ENCODE peak calls at places on chromosomes 13 and 19, in eight cellular contexts. One of them, this sample, is unnamed.

GRCh38 chr13:39612023-39612637 is 9.1 kb upstream of the LHFPL6 start:
- DNase-seq in effector CD4-positive, alpha-beta T cell: peak; percentile 57
- DNase-seq in activated effector memory CD4-positive, alpha-beta T cell treated with Interleukin-2 at 50 U/mL for 16 hours: no peak
- DNase-seq in stimulated activated CD4-positive, alpha-beta T cell treated with anti-CD3 and anti-CD28 coated beads, Interleukin-4, amount 100 ng/mL, for 24 hours: peak; percentile 75
- DNase-seq in esophagus squamous epithelium: no peak
- DNase-seq in foreskin fibroblast: peak; percentile 83
- DNase-seq in activated CD4-positive, CD25-positive, alpha-beta regulatory T cell treated with anti-CD3 and anti-CD28 coated beads, Interleukin-2, amount 50 U/mL, for 16 hours: peak; percentile 42
- DNase-seq in RCC 7860: peak; percentile 43
- DNase-seq in this sample: peak; percentile 57

GRCh38 chr13:73075546-73075945 is 16.7 kb downstream of the KLF5 start:
- DNase-seq in effector CD4-positive, alpha-beta T cell: no peak
- DNase-seq in activated effector memory CD4-positive, alpha-beta T cell treated with Interleukin-2 at 50 U/mL for 16 hours: no peak
- DNase-seq in stimulated activated CD4-positive, alpha-beta T cell treated with anti-CD3 and anti-CD28 coated beads, Interleukin-4, amount 100 ng/mL, for 24 hours: no peak
- DNase-seq in esophagus squamous epithelium: no peak
- DNase-seq in foreskin fibroblast: no peak
- DNase-seq in activated CD4-positive, CD25-positive, alpha-beta regulatory T cell treated with anti-CD3 and anti-CD28 coated beads, Interleukin-2, amount 50 U/mL, for 16 hours: no peak
- DNase-seq in RCC 7860: no peak
- DNase-seq in this sample: no peak

GRCh38 chr13:80132741-80133601 is 208.0 kb downstream of the SPRY2 start:
- DNase-seq in effector CD4-positive, alpha-beta T cell: no peak
- DNase-seq in activated effector memory CD4-positive, alpha-beta T cell treated with Interleukin-2 at 50 U/mL for 16 hours: no peak
- DNase-seq in stimulated activated CD4-positive, alpha-beta T cell treated with anti-CD3 and anti-CD28 coated beads, Interleukin-4, amount 100 ng/mL, for 24 hours: no peak
- DNase-seq in esophagus squamous epithelium: no peak
- DNase-seq in foreskin fibroblast: peak; percentile 78
- DNase-seq in activated CD4-positive, CD25-positive, alpha-beta regulatory T cell treated with anti-CD3 and anti-CD28 coated beads, Interleukin-2, amount 50 U/mL, for 16 hours: no peak
- DNase-seq in RCC 7860: no peak
- DNase-seq in this sample: no peak

GRCh38 chr13:94599877-94600276 is 1.8 kb upstream of the GPR180 start:
- DNase-seq in effector CD4-positive, alpha-beta T cell: no peak
- DNase-seq in activated effector memory CD4-positive, alpha-beta T cell treated with Interleukin-2 at 50 U/mL for 16 hours: no peak
- DNase-seq in stimulated activated CD4-positive, alpha-beta T cell treated with anti-CD3 and anti-CD28 coated beads, Interleukin-4, amount 100 ng/mL, for 24 hours: no peak
- DNase-seq in esophagus squamous epithelium: no peak
- DNase-seq in foreskin fibroblast: no peak
- DNase-seq in activated CD4-positive, CD25-positive, alpha-beta regulatory T cell treated with anti-CD3 and anti-CD28 coated beads, Interleukin-2, amount 50 U/mL, for 16 hours: no peak
- DNase-seq in RCC 7860: no peak
- DNase-seq in this sample: no peak

GRCh38 chr19:6731822-6732221 is 5.6 kb downstream of the GPR108 start:
- DNase-seq in effector CD4-positive, alpha-beta T cell: no peak
- DNase-seq in activated effector memory CD4-positive, alpha-beta T cell treated with Interleukin-2 at 50 U/mL for 16 hours: no peak
- DNase-seq in stimulated activated CD4-positive, alpha-beta T cell treated with anti-CD3 and anti-CD28 coated beads, Interleukin-4, amount 100 ng/mL, for 24 hours: no peak
- DNase-seq in esophagus squamous epithelium: no peak
- DNase-seq in foreskin fibroblast: no peak
- DNase-seq in activated CD4-positive, CD25-positive, alpha-beta regulatory T cell treated with anti-CD3 and anti-CD28 coated beads, Interleukin-2, amount 50 U/mL, for 16 hours: no peak
- DNase-seq in RCC 7860: no peak
- DNase-seq in this sample: no peak

GRCh38 chr19:33551676-33552075 is 30.1 kb upstream of the PEPD start:
- DNase-seq in effector CD4-positive, alpha-beta T cell: no peak
- DNase-seq in activated effector memory CD4-positive, alpha-beta T cell treated with Interleukin-2 at 50 U/mL for 16 hours: no peak
- DNase-seq in stimulated activated CD4-positive, alpha-beta T cell treated with anti-CD3 and anti-CD28 coated beads, Interleukin-4, amount 100 ng/mL, for 24 hours: no peak
- DNase-seq in esophagus squamous epithelium: no peak
- DNase-seq in foreskin fibroblast: no peak
- DNase-seq in activated CD4-positive, CD25-positive, alpha-beta regulatory T cell treated with anti-CD3 and anti-CD28 coated beads, Interleukin-2, amount 50 U/mL, for 16 hours: no peak
- DNase-seq in RCC 7860: no peak
- DNase-seq in this sample: no peak

GRCh38 chr13:23579886-23580706 is 9.9 kb downstream of the TNFRSF19 start:
- DNase-seq in effector CD4-positive, alpha-beta T cell: no peak
- DNase-seq in activated effector memory CD4-positive, alpha-beta T cell treated with Interleukin-2 at 50 U/mL for 16 hours: no peak
- DNase-seq in stimulated activated CD4-positive, alpha-beta T cell treated with anti-CD3 and anti-CD28 coated beads, Interleukin-4, amount 100 ng/mL, for 24 hours: no peak
- DNase-seq in esophagus squamous epithelium: no peak
- DNase-seq in foreskin fibroblast: peak; percentile 58
- DNase-seq in activated CD4-positive, CD25-positive, alpha-beta regulatory T cell treated with anti-CD3 and anti-CD28 coated beads, Interleukin-2, amount 50 U/mL, for 16 hours: no peak
- DNase-seq in RCC 7860: no peak
- DNase-seq in this sample: no peak

GRCh38 chr19:45098521-45099464 is 5.8 kb downstream of the PPP1R37 start:
- DNase-seq in effector CD4-positive, alpha-beta T cell: no peak
- DNase-seq in activated effector memory CD4-positive, alpha-beta T cell treated with Interleukin-2 at 50 U/mL for 16 hours: no peak
- DNase-seq in stimulated activated CD4-positive, alpha-beta T cell treated with anti-CD3 and anti-CD28 coated beads, Interleukin-4, amount 100 ng/mL, for 24 hours: no peak
- DNase-seq in esophagus squamous epithelium: no peak
- DNase-seq in foreskin fibroblast: peak; percentile 45
- DNase-seq in activated CD4-positive, CD25-positive, alpha-beta regulatory T cell treated with anti-CD3 and anti-CD28 coated beads, Interleukin-2, amount 50 U/mL, for 16 hours: no peak
- DNase-seq in RCC 7860: no peak
- DNase-seq in this sample: no peak

GRCh38 chr13:41514853-41515395 is 57.6 kb downstream of the RGCC start:
- DNase-seq in effector CD4-positive, alpha-beta T cell: no peak
- DNase-seq in activated effector memory CD4-positive, alpha-beta T cell treated with Interleukin-2 at 50 U/mL for 16 hours: no peak
- DNase-seq in stimulated activated CD4-positive, alpha-beta T cell treated with anti-CD3 and anti-CD28 coated beads, Interleukin-4, amount 100 ng/mL, for 24 hours: no peak
- DNase-seq in esophagus squamous epithelium: no peak
- DNase-seq in foreskin fibroblast: no peak
- DNase-seq in activated CD4-positive, CD25-positive, alpha-beta regulatory T cell treated with anti-CD3 and anti-CD28 coated beads, Interleukin-2, amount 50 U/mL, for 16 hours: no peak
- DNase-seq in RCC 7860: no peak
- DNase-seq in this sample: no peak

GRCh38 chr13:106558527-106558926 is 9.4 kb downstream of the ARGLU1 start:
- DNase-seq in effector CD4-positive, alpha-beta T cell: no peak
- DNase-seq in activated effector memory CD4-positive, alpha-beta T cell treated with Interleukin-2 at 50 U/mL for 16 hours: no peak
- DNase-seq in stimulated activated CD4-positive, alpha-beta T cell treated with anti-CD3 and anti-CD28 coated beads, Interleukin-4, amount 100 ng/mL, for 24 hours: no peak
- DNase-seq in esophagus squamous epithelium: no peak
- DNase-seq in foreskin fibroblast: no peak
- DNase-seq in activated CD4-positive, CD25-positive, alpha-beta regulatory T cell treated with anti-CD3 and anti-CD28 coated beads, Interleukin-2, amount 50 U/mL, for 16 hours: no peak
- DNase-seq in RCC 7860: no peak
- DNase-seq in this sample: no peak

GRCh38 chr13:85316501-85316900 is 482.7 kb downstream of the SLITRK6 start:
- DNase-seq in effector CD4-positive, alpha-beta T cell: no peak
- DNase-seq in activated effector memory CD4-positive, alpha-beta T cell treated with Interleukin-2 at 50 U/mL for 16 hours: no peak
- DNase-seq in stimulated activated CD4-positive, alpha-beta T cell treated with anti-CD3 and anti-CD28 coated beads, Interleukin-4, amount 100 ng/mL, for 24 hours: no peak
- DNase-seq in esophagus squamous epithelium: no peak
- DNase-seq in foreskin fibroblast: no peak
- DNase-seq in activated CD4-positive, CD25-positive, alpha-beta regulatory T cell treated with anti-CD3 and anti-CD28 coated beads, Interleukin-2, amount 50 U/mL, for 16 hours: no peak
- DNase-seq in RCC 7860: no peak
- DNase-seq in this sample: no peak

GRCh38 chr13:111901301-111901905 is 165.5 kb upstream of the SOX1 start:
- DNase-seq in effector CD4-positive, alpha-beta T cell: no peak
- DNase-seq in activated effector memory CD4-positive, alpha-beta T cell treated with Interleukin-2 at 50 U/mL for 16 hours: no peak
- DNase-seq in stimulated activated CD4-positive, alpha-beta T cell treated with anti-CD3 and anti-CD28 coated beads, Interleukin-4, amount 100 ng/mL, for 24 hours: no peak
- DNase-seq in esophagus squamous epithelium: no peak
- DNase-seq in foreskin fibroblast: no peak
- DNase-seq in activated CD4-positive, CD25-positive, alpha-beta regulatory T cell treated with anti-CD3 and anti-CD28 coated beads, Interleukin-2, amount 50 U/mL, for 16 hours: no peak
- DNase-seq in RCC 7860: no peak
- DNase-seq in this sample: no peak

GRCh38 chr19:15015946-15016542 is 33.2 kb upstream of the CASP14 start:
- DNase-seq in effector CD4-positive, alpha-beta T cell: no peak
- DNase-seq in activated effector memory CD4-positive, alpha-beta T cell treated with Interleukin-2 at 50 U/mL for 16 hours: no peak
- DNase-seq in stimulated activated CD4-positive, alpha-beta T cell treated with anti-CD3 and anti-CD28 coated beads, Interleukin-4, amount 100 ng/mL, for 24 hours: no peak
- DNase-seq in esophagus squamous epithelium: no peak
- DNase-seq in foreskin fibroblast: peak; percentile 5
- DNase-seq in activated CD4-positive, CD25-positive, alpha-beta regulatory T cell treated with anti-CD3 and anti-CD28 coated beads, Interleukin-2, amount 50 U/mL, for 16 hours: no peak
- DNase-seq in RCC 7860: no peak
- DNase-seq in this sample: no peak

GRCh38 chr19:966481-967088 is 17.6 kb upstream of the WDR18 start:
- DNase-seq in effector CD4-positive, alpha-beta T cell: no peak
- DNase-seq in activated effector memory CD4-positive, alpha-beta T cell treated with Interleukin-2 at 50 U/mL for 16 hours: no peak
- DNase-seq in stimulated activated CD4-positive, alpha-beta T cell treated with anti-CD3 and anti-CD28 coated beads, Interleukin-4, amount 100 ng/mL, for 24 hours: no peak
- DNase-seq in esophagus squamous epithelium: no peak
- DNase-seq in foreskin fibroblast: no peak
- DNase-seq in activated CD4-positive, CD25-positive, alpha-beta regulatory T cell treated with anti-CD3 and anti-CD28 coated beads, Interleukin-2, amount 50 U/mL, for 16 hours: no peak
- DNase-seq in RCC 7860: no peak
- DNase-seq in this sample: no peak

GRCh38 chr13:91369432-91369831 is 21.9 kb downstream of the MIR17HG start:
- DNase-seq in effector CD4-positive, alpha-beta T cell: no peak
- DNase-seq in activated effector memory CD4-positive, alpha-beta T cell treated with Interleukin-2 at 50 U/mL for 16 hours: no peak
- DNase-seq in stimulated activated CD4-positive, alpha-beta T cell treated with anti-CD3 and anti-CD28 coated beads, Interleukin-4, amount 100 ng/mL, for 24 hours: peak; percentile 42
- DNase-seq in esophagus squamous epithelium: no peak
- DNase-seq in foreskin fibroblast: peak; percentile 35
- DNase-seq in activated CD4-positive, CD25-positive, alpha-beta regulatory T cell treated with anti-CD3 and anti-CD28 coated beads, Interleukin-2, amount 50 U/mL, for 16 hours: no peak
- DNase-seq in RCC 7860: peak; percentile 14
- DNase-seq in this sample: no peak

GRCh38 chr13:110758195-110758594 is 44.7 kb downstream of the ING1 start:
- DNase-seq in effector CD4-positive, alpha-beta T cell: no peak
- DNase-seq in activated effector memory CD4-positive, alpha-beta T cell treated with Interleukin-2 at 50 U/mL for 16 hours: no peak
- DNase-seq in stimulated activated CD4-positive, alpha-beta T cell treated with anti-CD3 and anti-CD28 coated beads, Interleukin-4, amount 100 ng/mL, for 24 hours: no peak
- DNase-seq in esophagus squamous epithelium: no peak
- DNase-seq in foreskin fibroblast: peak; percentile 64
- DNase-seq in activated CD4-positive, CD25-positive, alpha-beta regulatory T cell treated with anti-CD3 and anti-CD28 coated beads, Interleukin-2, amount 50 U/mL, for 16 hours: no peak
- DNase-seq in RCC 7860: no peak
- DNase-seq in this sample: no peak

GRCh38 chr13:113972451-113973217 is 1.2 kb downstream of the C13orf46 start:
- DNase-seq in effector CD4-positive, alpha-beta T cell: no peak
- DNase-seq in activated effector memory CD4-positive, alpha-beta T cell treated with Interleukin-2 at 50 U/mL for 16 hours: no peak
- DNase-seq in stimulated activated CD4-positive, alpha-beta T cell treated with anti-CD3 and anti-CD28 coated beads, Interleukin-4, amount 100 ng/mL, for 24 hours: no peak
- DNase-seq in esophagus squamous epithelium: no peak
- DNase-seq in foreskin fibroblast: no peak
- DNase-seq in activated CD4-positive, CD25-positive, alpha-beta regulatory T cell treated with anti-CD3 and anti-CD28 coated beads, Interleukin-2, amount 50 U/mL, for 16 hours: no peak
- DNase-seq in RCC 7860: no peak
- DNase-seq in this sample: no peak

This sample was measured in activated CD4-positive, alpha-beta T cell treated with anti-CD3 and anti-CD28 coated beads, Interleukin-2, amount 50 U/mL, for 1 hour.